ENCODE peak calls at places on chromosome 15, in five cellular contexts. Y, L, T, I and R are unnamed samples.

GRCh38 chr15:37143351-37143750 is 43.0 kb upstream of the MEIS2 start:
- DNase-seq in Y (no peak), L (no peak), T (no peak), I (no peak), R (no peak)

GRCh38 chr15:91420689-91421088 is 320.6 kb downstream of the SV2B start:
- DNase-seq in Y (no peak), L (no peak), T (no peak), I (no peak), R (no peak)

GRCh38 chr15:100910119-100910518 is 9.0 kb upstream of the LRRK1 start:
- DNase-seq in Y (no peak), L (no peak), T (no peak), I (no peak), R (no peak)

GRCh38 chr15:80234883-80235282 is 17.1 kb downstream of the CTXND1 start:
- DNase-seq in Y (peak), L (peak), T (peak), I (peak), R (peak)

GRCh38 chr15:40252141-40252437 is 13.2 kb downstream of the PAK6 start:
- DNase-seq in Y (no peak), L (no peak), T (no peak), I (no peak), R (no peak)

GRCh38 chr15:100373037-100373896 is 31.5 kb upstream of the ADAMTS17 start:
- DNase-seq in Y (no peak), L (peak), T (no peak), I (no peak), R (peak)

GRCh38 chr15:25810631-25811077 is 52.5 kb downstream of the ATP10A start:
- DNase-seq in Y (no peak), L (no peak), T (peak), I (no peak), R (no peak)

GRCh38 chr15:52306270-52306669 is 10.7 kb upstream of the MYO5C start:
- DNase-seq in Y (no peak), L (no peak), T (no peak), I (no peak), R (no peak)

GRCh38 chr15:63923993-63924950 is 90.5 kb upstream of the HERC1 start:
- DNase-seq in Y (no peak), L (no peak), T (no peak), I (no peak), R (no peak)

GRCh38 chr15:68584704-68585573 is 6.1 kb downstream of the CORO2B start:
- DNase-seq in Y (no peak), L (no peak), T (no peak), I (no peak), R (no peak)

GRCh38 chr15:36334059-36334458 is 245.4 kb upstream of the CDIN1 start:
- DNase-seq in Y (peak), L (no peak), T (no peak), I (peak), R (no peak)

GRCh38 chr15:64571857-64572291 is 111.5 kb downstream of the ZNF609 start:
- DNase-seq in Y (no peak), L (no peak), T (no peak), I (peak), R (no peak)

GRCh38 chr15:60740787-60741354 is 261.9 kb upstream of the ICE2 start:
- DNase-seq in Y (peak), L (no peak), T (no peak), I (no peak), R (no peak)

GRCh38 chr15:67042490-67043181 is 22.8 kb upstream of the SMAD3 start:
- DNase-seq in Y (no peak), L (no peak), T (no peak), I (no peak), R (no peak)

GRCh38 chr15:39699531-39700110 is 83.0 kb downstream of the FSIP1 start:
- DNase-seq in Y (no peak), L (no peak), T (no peak), I (peak), R (no peak)

GRCh38 chr15:89898628-89899302 is 5.0 kb upstream of the AP3S2 start:
- DNase-seq in Y (peak), L (peak), T (no peak), I (peak), R (peak)

GRCh38 chr15:71551566-71551965 is 258.8 kb upstream of the NR2E3 start:
- DNase-seq in Y (no peak), L (no peak), T (no peak), I (no peak), R (no peak)

GRCh38 chr15:76533995-76534394 is 197.4 kb downstream of the ISL2 start:
- DNase-seq in Y (peak), L (no peak), T (no peak), I (no peak), R (no peak)

GRCh38 chr15:39846108-39846507 is 63.5 kb upstream of the FSIP1 start:
- DNase-seq in Y (no peak), L (no peak), T (no peak), I (no peak), R (no peak)

GRCh38 chr15:75904241-75904631 is 558 bp downstream of the FBXO22 start:
- DNase-seq in Y (peak), L (peak), T (no peak), I (peak), R (peak)

GRCh38 chr15:64501396-64501716 is 41.0 kb downstream of the ZNF609 start:
- DNase-seq in Y (no peak), L (no peak), T (no peak), I (no peak), R (no peak)

GRCh38 chr15:83913034-83913632 is 259.2 kb downstream of the ADAMTSL3 start:
- DNase-seq in Y (no peak), L (no peak), T (no peak), I (no peak), R (no peak)

GRCh38 chr15:82832601-82833209 is 23.3 kb downstream of the WHAMM start:
- DNase-seq in Y (peak), L (no peak), T (no peak), I (no peak), R (no peak)

GRCh38 chr15:92810418-92811138 is 89.5 kb upstream of the CHD2 start:
- DNase-seq in Y (peak), L (no peak), T (peak), I (peak), R (no peak)

GRCh38 chr15:101045835-101046691 is 126.9 kb downstream of the LRRK1 start:
- DNase-seq in Y (no peak), L (no peak), T (no peak), I (no peak), R (peak)

GRCh38 chr15:40825661-40826088 is 2.8 kb downstream of the PPP1R14D start:
- DNase-seq in Y (peak), L (no peak), T (no peak), I (no peak), R (no peak)

GRCh38 chr15:56040081-56041035 is 46.9 kb upstream of the NEDD4 start:
- DNase-seq in Y (peak), L (no peak), T (no peak), I (peak), R (no peak)

GRCh38 chr15:43942157-43942556 is 115.4 kb downstream of the WDR76 start:
- DNase-seq in Y (no peak), L (no peak), T (no peak), I (no peak), R (no peak)

GRCh38 chr15:48331796-48332641 is 790 bp downstream of the DUT start:
- DNase-seq in Y (no peak), L (peak), T (peak), I (peak), R (peak)

GRCh38 chr15:89436560-89437311 is 59.6 kb downstream of the RHCG start:
- DNase-seq in Y (no peak), L (no peak), T (no peak), I (no peak), R (no peak)

GRCh38 chr15:77179541-77179998 is 108.7 kb upstream of the TSPAN3 start:
- DNase-seq in Y (peak), L (no peak), T (no peak), I (no peak), R (no peak)

GRCh38 chr15:25641762-25642161 is 202.9 kb upstream of the UBE3A start:
- DNase-seq in Y (no peak), L (no peak), T (no peak), I (no peak), R (no peak)

GRCh38 chr15:95826831-95827230 is 503.7 kb upstream of the NR2F2 start:
- DNase-seq in Y (no peak), L (no peak), T (no peak), I (peak), R (no peak)
- TF ChIP-seq CTCF in Y (peak), L (peak), T (peak), I (peak), R (no peak)

GRCh38 chr15:32936283-32936918 is 218.6 kb downstream of the GREM1 start:
- DNase-seq in Y (peak), L (no peak), T (no peak), I (peak), R (no peak)
- TF ChIP-seq CTCF in Y (peak), L (no peak), T (peak), I (peak), R (peak)

GRCh38 chr15:57534279-57534678 is 57.4 kb upstream of the MYZAP start:
- DNase-seq in Y (no peak), L (no peak), T (no peak), I (no peak), R (no peak)

GRCh38 chr15:57537951-57538506 is 53.7 kb upstream of the MYZAP start:
- DNase-seq in Y (no peak), L (no peak), T (no peak), I (no peak), R (no peak)

GRCh38 chr15:57538822-57539221 is 52.9 kb upstream of the MYZAP start:
- DNase-seq in Y (no peak), L (no peak), T (no peak), I (no peak), R (no peak)

GRCh38 chr15:57540736-57541135 is 51.0 kb upstream of the MYZAP start:
- DNase-seq in Y (no peak), L (no peak), T (no peak), I (no peak), R (no peak)

DNA sequence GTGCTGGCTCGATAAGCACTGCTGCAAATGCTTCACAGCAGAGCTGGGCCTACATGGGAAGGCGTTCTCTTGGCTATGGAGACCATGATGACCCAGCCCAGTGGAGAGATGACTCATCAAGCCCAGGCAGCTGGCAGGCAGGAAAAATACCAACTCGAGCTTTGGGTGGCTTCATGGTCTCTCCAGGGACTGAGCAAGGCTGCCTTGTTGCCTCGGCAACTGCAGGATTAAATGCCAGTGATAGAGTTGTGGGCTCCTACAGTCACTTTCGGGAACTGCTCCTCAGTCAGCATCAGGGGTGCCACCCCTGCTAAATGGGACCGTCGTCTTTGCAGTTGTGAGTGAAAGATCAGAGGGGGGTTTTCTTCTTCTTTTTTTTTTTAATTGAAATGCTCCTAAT is 54.6 kb upstream of the MYZAP start:
- DNase-seq in Y (peak), L (no peak), T (no peak), I (no peak), R (no peak)
- TF ChIP-seq CTCF in Y (no peak), L (no peak), T (no peak), I (no peak), R (no peak)

GRCh38 chr15:85941186-85941855 is 138.3 kb upstream of the AGBL1 start:
- DNase-seq in Y (peak), L (no peak), T (no peak), I (no peak), R (no peak)

GRCh38 chr15:85946986-85947385 is 132.7 kb upstream of the AGBL1 start:
- DNase-seq in Y (no peak), L (no peak), T (no peak), I (no peak), R (no peak)

GRCh38 chr15:85947936-85948335 is 131.7 kb upstream of the AGBL1 start:
- DNase-seq in Y (no peak), L (no peak), T (no peak), I (no peak), R (no peak)

GRCh38 chr15:85943825-85944224 is 135.8 kb upstream of the AGBL1 start:
- DNase-seq in Y (no peak), L (no peak), T (no peak), I (no peak), R (no peak)
- TF ChIP-seq CTCF in Y (no peak), L (no peak), T (no peak), I (no peak), R (no peak)

GRCh38 chr15:98203872-98204660 is 243.6 kb downstream of the ARRDC4 start:
- DNase-seq in Y (no peak), L (no peak), T (no peak), I (no peak), R (no peak)

GRCh38 chr15:98213346-98213979 is 253.0 kb downstream of the ARRDC4 start:
- DNase-seq in Y (no peak), L (no peak), T (no peak), I (no peak), R (no peak)

DNA sequence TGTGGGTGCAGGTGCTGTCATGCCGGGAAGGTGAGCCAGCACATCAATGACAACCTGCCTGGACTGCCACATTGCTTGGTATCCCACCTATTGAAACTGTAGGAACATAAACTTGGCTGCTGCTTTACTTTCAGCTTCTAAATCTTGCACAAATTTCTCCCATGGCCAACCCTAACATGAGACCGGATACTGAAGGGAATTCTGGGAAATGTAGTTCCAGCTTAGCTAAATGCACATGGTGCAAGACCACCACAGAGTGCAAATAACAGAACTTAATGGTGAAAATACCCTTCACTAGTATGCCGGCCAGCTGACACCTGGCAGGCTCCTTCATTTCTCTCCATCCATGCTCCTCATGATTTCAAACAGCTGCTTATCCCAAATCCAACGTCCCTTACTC is 247.4 kb downstream of the ARRDC4 start:
- DNase-seq in Y (no peak), L (no peak), T (no peak), I (no peak), R (no peak)
- TF ChIP-seq CTCF in Y (no peak), L (no peak), T (no peak), I (no peak), R (no peak)

DNA sequence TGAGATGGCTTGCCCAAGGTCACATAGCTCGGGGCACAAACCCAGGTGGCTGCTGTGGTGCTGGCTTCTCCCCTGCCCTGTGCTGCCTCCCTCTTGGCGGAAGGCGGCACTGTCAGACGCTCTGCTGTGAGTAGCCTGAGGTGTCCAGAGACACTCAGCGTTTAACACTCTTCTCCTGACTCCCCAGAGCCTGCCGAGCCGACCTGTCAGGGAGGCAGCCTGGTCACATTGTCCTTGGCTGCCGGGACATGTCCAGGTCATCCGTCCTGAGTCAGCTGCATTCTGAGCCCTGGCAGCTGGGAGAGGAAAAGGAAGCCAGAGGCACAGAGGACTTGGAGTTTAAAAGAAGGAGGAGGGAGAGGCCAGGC is 4.7 kb downstream of the LMAN1L start:
- DNase-seq in Y (peak), L (no peak), T (no peak), I (no peak), R (peak)
- TF ChIP-seq CTCF in Y (peak), L (no peak), T (peak), I (no peak), R (no peak)

GRCh38 chr15:58856090-58856489 is 77.4 kb downstream of the SLTM start:
- DNase-seq in Y (peak), L (no peak), T (no peak), I (no peak), R (no peak)

GRCh38 chr15:58854598-58854997 is 78.9 kb downstream of the SLTM start:
- DNase-seq in Y (no peak), L (no peak), T (no peak), I (no peak), R (no peak)

GRCh38 chr15:58852347-58852746 is 81.1 kb downstream of the SLTM start:
- DNase-seq in Y (no peak), L (no peak), T (no peak), I (peak), R (no peak)
- TF ChIP-seq CTCF in Y (peak), L (no peak), T (peak), I (peak), R (peak)

GRCh38 chr15:28885630-28886430 is at the start of gene APBA2:
- DNase-seq in Y (peak), L (peak), T (peak), I (peak), R (peak)
- TF ChIP-seq CTCF in Y (no peak), L (no peak), T (peak), I (no peak), R (no peak)